ENCODE peak calls at places on chromosomes 3 and 15, in nine cellular contexts. One of them, this sample, is unnamed.

GRCh38 chr15:65413760-65414144 is 9.0 kb downstream of the IGDCC4 start:
- DNase-seq in H9: no peak
- DNase-seq in NB4: no peak
- DNase-seq in stimulated activated CD8-positive, alpha-beta memory T cell treated with anti-CD3 and anti-CD28 coated beads, Interleukin-4, amount 100 ng/mL, for 4 hours: no peak
- DNase-seq in GM04504: no peak
- DNase-seq in GM12865: no peak
- DNase-seq in ovary: no peak
- DNase-seq in GDM1: no peak
- DNase-seq in NCI-H345: no peak
- DNase-seq in this sample: no peak

GRCh38 chr15:34182942-34183341 is 27.0 kb downstream of the KATNBL1 start:
- DNase-seq in stimulated activated CD8-positive, alpha-beta memory T cell treated with anti-CD3 and anti-CD28 coated beads, Interleukin-4, amount 100 ng/mL, for 4 hours: no peak
- DNase-seq in GM12865: no peak
- DNase-seq in ovary: no peak
- DNase-seq in H9: peak; percentile 50
- DNase-seq in GM04504: no peak
- DNase-seq in GDM1: no peak
- DNase-seq in NB4: no peak
- DNase-seq in NCI-H345: no peak
- DNase-seq in this sample: no peak

GRCh38 chr3:187767266-187768032 is 22.2 kb upstream of the BCL6 start:
- DNase-seq in GM04504: peak; percentile 80
- DNase-seq in NCI-H345: no peak
- DNase-seq in GDM1: no peak
- DNase-seq in ovary: no peak
- DNase-seq in stimulated activated CD8-positive, alpha-beta memory T cell treated with anti-CD3 and anti-CD28 coated beads, Interleukin-4, amount 100 ng/mL, for 4 hours: no peak
- DNase-seq in NB4: no peak
- DNase-seq in GM12865: no peak
- DNase-seq in H9: no peak
- DNase-seq in this sample: no peak

GRCh38 chr3:157436583-157437300 is at the start of gene PTX3:
- DNase-seq in GM04504: peak; percentile 64
- DNase-seq in ovary: no peak
- DNase-seq in GM12865: no peak
- DNase-seq in H9: peak; percentile 30
- DNase-seq in GDM1: peak; percentile 44
- DNase-seq in stimulated activated CD8-positive, alpha-beta memory T cell treated with anti-CD3 and anti-CD28 coated beads, Interleukin-4, amount 100 ng/mL, for 4 hours: no peak
- DNase-seq in NCI-H345: no peak
- DNase-seq in NB4: peak; percentile 95
- DNase-seq in this sample: peak; percentile 75

GRCh38 chr3:152097770-152098169 is 171.0 kb upstream of the MBNL1 start:
- DNase-seq in H9: no peak
- DNase-seq in GDM1: no peak
- DNase-seq in GM04504: no peak
- DNase-seq in NB4: no peak
- DNase-seq in stimulated activated CD8-positive, alpha-beta memory T cell treated with anti-CD3 and anti-CD28 coated beads, Interleukin-4, amount 100 ng/mL, for 4 hours: no peak
- DNase-seq in GM12865: no peak
- DNase-seq in NCI-H345: no peak
- DNase-seq in ovary: no peak
- DNase-seq in this sample: no peak

GRCh38 chr3:147521646-147522045 is 112.5 kb downstream of the ZIC1 start:
- DNase-seq in ovary: no peak
- DNase-seq in NCI-H345: no peak
- DNase-seq in NB4: no peak
- DNase-seq in GM04504: peak; percentile 24
- DNase-seq in stimulated activated CD8-positive, alpha-beta memory T cell treated with anti-CD3 and anti-CD28 coated beads, Interleukin-4, amount 100 ng/mL, for 4 hours: no peak
- DNase-seq in GDM1: no peak
- DNase-seq in H9: no peak
- DNase-seq in GM12865: no peak
- DNase-seq in this sample: no peak

GRCh38 chr15:63381301-63382192 is at the start of gene CA12:
- DNase-seq in NB4: peak; percentile 42
- DNase-seq in GM12865: no peak
- DNase-seq in GM04504: no peak
- DNase-seq in ovary: peak; percentile 30
- DNase-seq in NCI-H345: no peak
- DNase-seq in stimulated activated CD8-positive, alpha-beta memory T cell treated with anti-CD3 and anti-CD28 coated beads, Interleukin-4, amount 100 ng/mL, for 4 hours: no peak
- DNase-seq in H9: peak; percentile 63
- DNase-seq in GDM1: no peak
- DNase-seq in this sample: no peak

GRCh38 chr3:140152851-140153640 is 218.1 kb downstream of the CLSTN2 start:
- DNase-seq in GM04504: no peak
- DNase-seq in GDM1: no peak
- DNase-seq in GM12865: peak; percentile 18
- DNase-seq in ovary: peak; percentile 51
- DNase-seq in NCI-H345: no peak
- DNase-seq in stimulated activated CD8-positive, alpha-beta memory T cell treated with anti-CD3 and anti-CD28 coated beads, Interleukin-4, amount 100 ng/mL, for 4 hours: no peak
- DNase-seq in H9: no peak
- DNase-seq in NB4: no peak
- DNase-seq in this sample: no peak

GRCh38 chr15:22811640-22812039 is 25.2 kb downstream of the NIPA1 start:
- DNase-seq in ovary: no peak
- DNase-seq in GM04504: peak; percentile 10
- DNase-seq in NCI-H345: peak; percentile 8
- DNase-seq in H9: peak; percentile 64
- DNase-seq in GDM1: no peak
- DNase-seq in stimulated activated CD8-positive, alpha-beta memory T cell treated with anti-CD3 and anti-CD28 coated beads, Interleukin-4, amount 100 ng/mL, for 4 hours: no peak
- DNase-seq in NB4: peak; percentile 48
- DNase-seq in GM12865: no peak
- DNase-seq in this sample: no peak

GRCh38 chr3:141275973-141276372 is 44.3 kb downstream of the PXYLP1 start:
- DNase-seq in NB4: peak; percentile 70
- DNase-seq in GM12865: no peak
- DNase-seq in stimulated activated CD8-positive, alpha-beta memory T cell treated with anti-CD3 and anti-CD28 coated beads, Interleukin-4, amount 100 ng/mL, for 4 hours: no peak
- DNase-seq in ovary: no peak
- DNase-seq in H9: no peak
- DNase-seq in GDM1: no peak
- DNase-seq in GM04504: no peak
- DNase-seq in NCI-H345: no peak
- DNase-seq in this sample: peak; percentile 8

GRCh38 chr3:24493951-24494615 is 567 bp downstream of the THRB start:
- DNase-seq in H9: peak; percentile 57
- DNase-seq in NCI-H345: no peak
- DNase-seq in NB4: no peak
- DNase-seq in GM04504: no peak
- DNase-seq in GDM1: no peak
- DNase-seq in GM12865: no peak
- DNase-seq in ovary: peak; percentile 46
- DNase-seq in stimulated activated CD8-positive, alpha-beta memory T cell treated with anti-CD3 and anti-CD28 coated beads, Interleukin-4, amount 100 ng/mL, for 4 hours: no peak
- DNase-seq in this sample: peak; percentile 92

GRCh38 chr3:99236576-99236975 is 335.1 kb upstream of the DCBLD2 start:
- DNase-seq in GM12865: no peak
- DNase-seq in GDM1: no peak
- DNase-seq in NCI-H345: no peak
- DNase-seq in stimulated activated CD8-positive, alpha-beta memory T cell treated with anti-CD3 and anti-CD28 coated beads, Interleukin-4, amount 100 ng/mL, for 4 hours: no peak
- DNase-seq in H9: no peak
- DNase-seq in NB4: no peak
- DNase-seq in ovary: no peak
- DNase-seq in GM04504: no peak
- DNase-seq in this sample: no peak

GRCh38 chr3:77885381-77885780 is 845.5 kb downstream of the ROBO2 start:
- DNase-seq in NCI-H345: no peak
- DNase-seq in GDM1: no peak
- DNase-seq in H9: no peak
- DNase-seq in GM04504: no peak
- DNase-seq in ovary: no peak
- DNase-seq in NB4: no peak
- DNase-seq in stimulated activated CD8-positive, alpha-beta memory T cell treated with anti-CD3 and anti-CD28 coated beads, Interleukin-4, amount 100 ng/mL, for 4 hours: no peak
- DNase-seq in GM12865: no peak
- DNase-seq in this sample: no peak

GRCh38 chr3:128914966-128915645 is 35.7 kb downstream of the ACAD9 start:
- DNase-seq in GDM1: no peak
- DNase-seq in GM04504: no peak
- DNase-seq in ovary: no peak
- DNase-seq in stimulated activated CD8-positive, alpha-beta memory T cell treated with anti-CD3 and anti-CD28 coated beads, Interleukin-4, amount 100 ng/mL, for 4 hours: no peak
- DNase-seq in NB4: no peak
- DNase-seq in H9: no peak
- DNase-seq in NCI-H345: no peak
- DNase-seq in GM12865: no peak
- DNase-seq in this sample: no peak

GRCh38 chr3:130386604-130387263 is 41.3 kb downstream of the COL6A5 start:
- DNase-seq in GM04504: no peak
- DNase-seq in GDM1: no peak
- DNase-seq in NB4: no peak
- DNase-seq in H9: no peak
- DNase-seq in stimulated activated CD8-positive, alpha-beta memory T cell treated with anti-CD3 and anti-CD28 coated beads, Interleukin-4, amount 100 ng/mL, for 4 hours: no peak
- DNase-seq in NCI-H345: no peak
- DNase-seq in GM12865: no peak
- DNase-seq in ovary: no peak
- DNase-seq in this sample: no peak

GRCh38 chr3:111582114-111582461 is 13.1 kb downstream of the ZBED2 start:
- DNase-seq in stimulated activated CD8-positive, alpha-beta memory T cell treated with anti-CD3 and anti-CD28 coated beads, Interleukin-4, amount 100 ng/mL, for 4 hours: no peak
- DNase-seq in GM12865: no peak
- DNase-seq in GM04504: peak; percentile 56
- DNase-seq in NCI-H345: no peak
- DNase-seq in GDM1: no peak
- DNase-seq in NB4: no peak
- DNase-seq in H9: no peak
- DNase-seq in ovary: no peak
- DNase-seq in this sample: no peak

GRCh38 chr3:184874709-184875644 is 63.0 kb downstream of the VPS8 start:
- DNase-seq in ovary: no peak
- DNase-seq in NB4: peak; percentile 49
- DNase-seq in H9: no peak
- DNase-seq in stimulated activated CD8-positive, alpha-beta memory T cell treated with anti-CD3 and anti-CD28 coated beads, Interleukin-4, amount 100 ng/mL, for 4 hours: no peak
- DNase-seq in GDM1: no peak
- DNase-seq in NCI-H345: peak; percentile 5
- DNase-seq in GM04504: peak; percentile 4
- DNase-seq in GM12865: peak; percentile 44
- DNase-seq in this sample: no peak

GRCh38 chr3:78633626-78634025 is 1134.2 kb downstream of the ROBO1 start:
- DNase-seq in ovary: no peak
- DNase-seq in GM04504: no peak
- DNase-seq in NCI-H345: no peak
- DNase-seq in NB4: no peak
- DNase-seq in stimulated activated CD8-positive, alpha-beta memory T cell treated with anti-CD3 and anti-CD28 coated beads, Interleukin-4, amount 100 ng/mL, for 4 hours: no peak
- DNase-seq in GDM1: no peak
- DNase-seq in H9: no peak
- DNase-seq in GM12865: peak; percentile 41
- DNase-seq in this sample: no peak

GRCh38 chr3:140863481-140864084 is 78.1 kb upstream of the SLC25A36 start:
- DNase-seq in ovary: peak; percentile 53
- DNase-seq in NCI-H345: peak; percentile 49
- DNase-seq in GM04504: peak; percentile 20
- DNase-seq in GM12865: peak; percentile 78
- DNase-seq in NB4: peak; percentile 58
- DNase-seq in GDM1: no peak
- DNase-seq in stimulated activated CD8-positive, alpha-beta memory T cell treated with anti-CD3 and anti-CD28 coated beads, Interleukin-4, amount 100 ng/mL, for 4 hours: no peak
- DNase-seq in H9: peak; percentile 52
- DNase-seq in this sample: no peak

GRCh38 chr3:29694783-29695182 is 413.9 kb downstream of the RBMS3 start:
- DNase-seq in NB4: no peak
- DNase-seq in ovary: no peak
- DNase-seq in GM12865: no peak
- DNase-seq in H9: no peak
- DNase-seq in GM04504: peak; percentile 81
- DNase-seq in NCI-H345: no peak
- DNase-seq in stimulated activated CD8-positive, alpha-beta memory T cell treated with anti-CD3 and anti-CD28 coated beads, Interleukin-4, amount 100 ng/mL, for 4 hours: no peak
- DNase-seq in GDM1: no peak
- DNase-seq in this sample: no peak

GRCh38 chr15:55279746-55280351 is 9.8 kb downstream of the RAB27A start:
- DNase-seq in H9: no peak
- DNase-seq in ovary: no peak
- DNase-seq in NCI-H345: no peak
- DNase-seq in stimulated activated CD8-positive, alpha-beta memory T cell treated with anti-CD3 and anti-CD28 coated beads, Interleukin-4, amount 100 ng/mL, for 4 hours: no peak
- DNase-seq in GM12865: peak; percentile 97
- DNase-seq in GM04504: peak; percentile 73
- DNase-seq in NB4: peak; percentile 86
- DNase-seq in GDM1: no peak
- DNase-seq in this sample: no peak

GRCh38 chr3:42057561-42058211 is 33.5 kb upstream of the TRAK1 start:
- DNase-seq in GDM1: no peak
- DNase-seq in NB4: no peak
- DNase-seq in ovary: no peak
- DNase-seq in NCI-H345: no peak
- DNase-seq in stimulated activated CD8-positive, alpha-beta memory T cell treated with anti-CD3 and anti-CD28 coated beads, Interleukin-4, amount 100 ng/mL, for 4 hours: no peak
- DNase-seq in H9: no peak
- DNase-seq in GM04504: no peak
- DNase-seq in GM12865: peak; percentile 75
- DNase-seq in this sample: no peak

GRCh38 chr3:126448893-126449180 is 26.9 kb downstream of the ZXDC start:
- DNase-seq in ovary: no peak
- DNase-seq in GM04504: no peak
- DNase-seq in NCI-H345: no peak
- DNase-seq in stimulated activated CD8-positive, alpha-beta memory T cell treated with anti-CD3 and anti-CD28 coated beads, Interleukin-4, amount 100 ng/mL, for 4 hours: no peak
- DNase-seq in GDM1: no peak
- DNase-seq in NB4: no peak
- DNase-seq in GM12865: no peak
- DNase-seq in H9: peak; percentile 27
- DNase-seq in this sample: no peak

GRCh38 chr3:126484662-126485061 is 9.0 kb upstream of the ZXDC start:
- DNase-seq in GM04504: no peak
- DNase-seq in NB4: no peak
- DNase-seq in NCI-H345: no peak
- DNase-seq in stimulated activated CD8-positive, alpha-beta memory T cell treated with anti-CD3 and anti-CD28 coated beads, Interleukin-4, amount 100 ng/mL, for 4 hours: no peak
- DNase-seq in H9: no peak
- DNase-seq in GM12865: no peak
- DNase-seq in ovary: no peak
- DNase-seq in GDM1: no peak
- DNase-seq in this sample: no peak

GRCh38 chr3:191440532-191440931 is 20.4 kb upstream of the PYDC2 start:
- DNase-seq in GDM1: no peak
- DNase-seq in GM04504: no peak
- DNase-seq in NB4: no peak
- DNase-seq in GM12865: no peak
- DNase-seq in stimulated activated CD8-positive, alpha-beta memory T cell treated with anti-CD3 and anti-CD28 coated beads, Interleukin-4, amount 100 ng/mL, for 4 hours: no peak
- DNase-seq in ovary: no peak
- DNase-seq in NCI-H345: no peak
- DNase-seq in H9: no peak
- DNase-seq in this sample: no peak

GRCh38 chr3:33124638-33125037 is 10.8 kb downstream of the CRTAP start:
- DNase-seq in GM12865: no peak
- DNase-seq in ovary: no peak
- DNase-seq in H9: no peak
- DNase-seq in NB4: no peak
- DNase-seq in NCI-H345: no peak
- DNase-seq in GM04504: no peak
- DNase-seq in GDM1: no peak
- DNase-seq in stimulated activated CD8-positive, alpha-beta memory T cell treated with anti-CD3 and anti-CD28 coated beads, Interleukin-4, amount 100 ng/mL, for 4 hours: no peak
- DNase-seq in this sample: no peak

GRCh38 chr3:129002573-129003569 is 1.8 kb downstream of the EFCC1 start:
- DNase-seq in stimulated activated CD8-positive, alpha-beta memory T cell treated with anti-CD3 and anti-CD28 coated beads, Interleukin-4, amount 100 ng/mL, for 4 hours: no peak
- DNase-seq in GDM1: no peak
- DNase-seq in NB4: no peak
- DNase-seq in H9: no peak
- DNase-seq in GM04504: no peak
- DNase-seq in GM12865: no peak
- DNase-seq in NCI-H345: no peak
- DNase-seq in ovary: peak; percentile 25
- DNase-seq in this sample: no peak

GRCh38 chr3:72343078-72343477 is 505.2 kb downstream of the SHQ1 start:
- DNase-seq in H9: no peak
- DNase-seq in NB4: peak; percentile 28
- DNase-seq in GDM1: no peak
- DNase-seq in GM04504: no peak
- DNase-seq in NCI-H345: no peak
- DNase-seq in GM12865: peak; percentile 46
- DNase-seq in ovary: no peak
- DNase-seq in stimulated activated CD8-positive, alpha-beta memory T cell treated with anti-CD3 and anti-CD28 coated beads, Interleukin-4, amount 100 ng/mL, for 4 hours: no peak
- DNase-seq in this sample: no peak

GRCh38 chr15:73599934-73600333 is 33.3 kb downstream of the NPTN start:
- DNase-seq in H9: no peak
- DNase-seq in GDM1: no peak
- DNase-seq in NCI-H345: no peak
- DNase-seq in NB4: no peak
- DNase-seq in ovary: no peak
- DNase-seq in stimulated activated CD8-positive, alpha-beta memory T cell treated with anti-CD3 and anti-CD28 coated beads, Interleukin-4, amount 100 ng/mL, for 4 hours: no peak
- DNase-seq in GM12865: no peak
- DNase-seq in GM04504: no peak
- DNase-seq in this sample: no peak

GRCh38 chr15:49293941-49294340 is 123.9 kb downstream of the GALK2 start:
- DNase-seq in ovary: no peak
- DNase-seq in stimulated activated CD8-positive, alpha-beta memory T cell treated with anti-CD3 and anti-CD28 coated beads, Interleukin-4, amount 100 ng/mL, for 4 hours: no peak
- DNase-seq in NCI-H345: no peak
- DNase-seq in H9: no peak
- DNase-seq in GM12865: no peak
- DNase-seq in NB4: no peak
- DNase-seq in GDM1: no peak
- DNase-seq in GM04504: no peak
- DNase-seq in this sample: no peak

GRCh38 chr3:127107002-127107401 is 85.9 kb upstream of the PRR23E start:
- DNase-seq in NCI-H345: no peak
- DNase-seq in GDM1: no peak
- DNase-seq in ovary: no peak
- DNase-seq in stimulated activated CD8-positive, alpha-beta memory T cell treated with anti-CD3 and anti-CD28 coated beads, Interleukin-4, amount 100 ng/mL, for 4 hours: no peak
- DNase-seq in GM04504: no peak
- DNase-seq in H9: no peak
- DNase-seq in GM12865: no peak
- DNase-seq in NB4: no peak
- DNase-seq in this sample: peak; percentile 50

This sample was measured in coronary artery.